ENCODE peak calls at places on chromosomes 16 and 17, in nine cellular contexts. T is SK-N-SH, F is GM23338, G is GM23248, M is HCT116, I is hepatocyte, A is PC-3, P is OCI-LY7, O is MM.1S. N is an unnamed sample. For H3K4me1 and H3K9me2, the result is how much of the 10 kb centered on the place peaks cover.

GRCh38 chr17:68600881-68601564 is at the start of gene FAM20A:
- DNase-seq in T (peak), F (peak), G (peak), M (no peak), I (peak), A (no peak), P (no peak), O (no peak), N (no peak)

GRCh38 chr17:9332164-9332527 is 243.5 kb downstream of the STX8 start:
- DNase-seq in T (no peak), F (no peak), G (peak), M (no peak), I (no peak), A (no peak), P (no peak), O (no peak), N (no peak)

GRCh38 chr17:21177401-21177800 is 36.6 kb downstream of the TMEM11 start:
- DNase-seq in T (peak), F (no peak), G (no peak), M (no peak), I (no peak), A (no peak), P (no peak), O (no peak), N (no peak)

GRCh38 chr16:66696669-66697630 is at the start of gene CMTM4:
- DNase-seq in T (peak), F (peak), G (peak), M (peak), I (peak), A (peak), P (peak), O (peak), N (peak)

GRCh38 chr17:65323055-65323454 is 185.9 kb downstream of the RGS9 start:
- DNase-seq in T (no peak), F (peak), G (no peak), M (peak), I (no peak), A (no peak), P (peak), O (no peak), N (no peak)

GRCh38 chr17:60103957-60104356 is 25.2 kb upstream of the HEATR6 start:
- DNase-seq in T (no peak), F (no peak), G (peak), M (no peak), I (no peak), A (no peak), P (no peak), O (no peak), N (no peak)

GRCh38 chr16:67165121-67166034 is 833 bp downstream of the HSF4 start:
- DNase-seq in T (no peak), F (peak), G (peak), M (no peak), I (no peak), A (no peak), P (no peak), O (no peak), N (no peak)

GRCh38 chr16:86158688-86159360 is 259.9 kb downstream of the IRF8 start:
- DNase-seq in T (no peak), F (peak), G (no peak), M (peak), I (no peak), A (no peak), P (peak), O (no peak), N (no peak)

GRCh38 chr16:70418274-70418992 is 20.5 kb downstream of the ST3GAL2 start:
- DNase-seq in T (no peak), F (no peak), G (no peak), M (no peak), I (no peak), A (no peak), P (peak), O (no peak), N (no peak)

GRCh38 chr17:63634163-63634562 is 11.9 kb downstream of the MAP3K3 start:
- DNase-seq in T (no peak), F (peak), G (no peak), M (no peak), I (no peak), A (no peak), P (no peak), O (no peak), N (no peak)

GRCh38 chr17:41666336-41666680 is 22.4 kb upstream of the EIF1 start:
- DNase-seq in T (peak), F (peak), G (peak), M (no peak), I (peak), A (peak), P (peak), O (peak), N (no peak)

GRCh38 chr17:57948169-57948554 is 7.0 kb downstream of the CUEDC1 start:
- DNase-seq in T (no peak), F (no peak), G (peak), M (no peak), I (no peak), A (no peak), P (no peak), O (no peak), N (no peak)

GRCh38 chr17:57946798-57947358 is 8.3 kb downstream of the CUEDC1 start:
- DNase-seq in T (no peak), F (no peak), G (peak), M (no peak), I (peak), A (peak), P (peak), O (peak), N (peak)

GRCh38 chr17:57949649-57950048 is 5.6 kb downstream of the CUEDC1 start:
- DNase-seq in T (no peak), F (no peak), G (peak), M (no peak), I (no peak), A (peak), P (no peak), O (no peak), N (no peak)

GRCh38 chr17:57947369-57947768 is 7.8 kb downstream of the CUEDC1 start:
- DNase-seq in T (no peak), F (no peak), G (no peak), M (no peak), I (no peak), A (no peak), P (no peak), O (no peak), N (no peak)

DNA sequence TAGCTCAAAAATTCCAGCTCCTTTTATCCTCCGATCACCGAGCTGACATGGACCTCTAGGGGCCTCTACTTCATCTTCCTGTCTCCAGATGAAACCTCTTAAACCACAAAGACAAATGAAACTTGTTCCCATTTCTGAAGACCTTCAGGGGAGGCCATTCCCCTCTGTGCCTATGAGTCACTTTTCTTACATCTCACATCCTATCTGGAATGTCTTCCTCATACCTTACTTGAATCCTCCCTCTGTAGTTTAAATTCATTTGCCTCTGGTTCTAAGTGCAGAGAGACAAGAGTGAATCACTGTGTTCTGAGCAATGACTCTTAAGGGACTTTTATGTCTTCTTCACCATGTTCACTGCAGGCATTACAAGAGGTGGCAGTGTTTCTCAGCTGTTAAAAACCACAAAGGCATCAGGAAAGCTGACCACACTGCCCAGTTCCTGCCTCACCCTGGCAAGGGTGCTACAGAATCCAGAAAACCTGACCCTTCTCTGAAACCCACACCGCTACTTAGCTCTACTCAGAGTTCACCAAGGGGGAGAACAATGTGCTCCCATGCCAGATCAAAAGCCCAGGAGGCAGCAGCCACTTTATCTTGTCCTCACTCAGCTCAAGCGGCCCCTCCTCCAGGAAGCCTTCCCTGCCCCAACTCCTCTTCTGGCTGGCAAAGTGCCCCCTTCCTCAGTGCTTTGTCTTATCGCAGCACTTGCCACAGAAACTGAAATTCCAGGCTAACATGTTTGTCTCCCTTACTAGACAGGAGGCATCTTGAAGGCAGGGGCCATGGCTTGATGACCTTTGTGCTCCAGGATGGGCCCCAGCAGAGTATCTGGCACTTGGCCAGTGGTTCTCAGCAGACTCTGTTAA is 6.4 kb downstream of the CUEDC1 start:
- DNase-seq in T (no peak), F (peak), G (peak), M (peak), I (peak), A (peak), P (no peak), O (peak), N (peak)
- H3K4me1 ChIP-seq in T (half or more), F (under half), G (half or more), M (half or more), I (half or more), A (half or more), P (under half), O (under half), N (half or more)

GRCh38 chr17:37678036-37678435 is 34.8 kb upstream of the DDX52 start:
- DNase-seq in T (no peak), F (no peak), G (no peak), M (no peak), I (no peak), A (no peak), P (no peak), O (no peak), N (no peak)

GRCh38 chr17:37672545-37673078 is 29.4 kb upstream of the DDX52 start:
- DNase-seq in T (no peak), F (no peak), G (peak), M (no peak), I (no peak), A (no peak), P (no peak), O (no peak), N (no peak)

GRCh38 chr17:37674511-37674910 is 31.3 kb upstream of the DDX52 start:
- DNase-seq in T (no peak), F (no peak), G (no peak), M (no peak), I (no peak), A (no peak), P (no peak), O (no peak), N (no peak)

GRCh38 chr17:37673386-37673785 is 30.1 kb upstream of the DDX52 start:
- DNase-seq in T (no peak), F (no peak), G (peak), M (no peak), I (no peak), A (no peak), P (no peak), O (no peak), N (no peak)

DNA sequence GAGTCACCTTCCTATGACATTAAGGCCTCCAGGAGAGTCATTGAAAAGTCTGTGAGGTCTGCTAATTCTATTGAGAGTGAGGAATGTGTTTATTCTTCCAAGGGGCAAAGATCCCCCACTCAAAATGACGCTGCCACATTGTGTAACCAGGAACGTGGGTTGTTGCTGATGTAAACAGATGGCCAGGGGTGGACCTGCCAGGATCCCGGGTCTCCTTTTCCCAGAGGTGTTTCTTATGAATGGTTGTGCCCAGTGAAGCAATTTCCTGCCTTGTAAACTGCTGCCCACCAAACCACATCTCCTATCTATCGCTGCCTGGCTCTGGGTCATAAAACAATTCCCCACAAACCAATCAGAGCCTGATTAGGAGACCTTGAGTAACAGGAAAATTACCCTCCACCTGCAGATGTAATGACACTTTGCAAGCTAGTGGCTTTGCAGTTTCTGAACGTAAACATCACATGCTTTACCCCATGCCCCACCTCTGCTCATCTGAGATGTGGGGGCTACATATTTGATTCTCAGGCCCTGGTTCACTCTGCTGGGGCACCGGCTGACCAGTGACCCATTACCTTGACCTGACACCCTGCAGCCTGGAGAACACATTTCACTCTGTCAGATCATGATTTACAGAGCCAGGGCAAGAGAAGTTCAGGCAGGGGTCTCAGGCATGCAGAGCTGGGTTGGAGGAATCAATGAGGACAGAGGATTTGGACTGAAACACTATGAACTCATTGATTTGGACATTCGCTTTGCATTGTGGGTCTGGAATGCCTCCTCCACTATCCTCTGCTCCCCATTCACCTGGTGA is 33.1 kb upstream of the DDX52 start:
- DNase-seq in T (no peak), F (no peak), G (peak), M (no peak), I (peak), A (peak), P (peak), O (no peak), N (no peak)
- H3K9me2 ChIP-seq in T (under half), F (under half), G (under half), M (under half), I (under half), A (under half), P (under half), O (under half), N (under half)

DNA sequence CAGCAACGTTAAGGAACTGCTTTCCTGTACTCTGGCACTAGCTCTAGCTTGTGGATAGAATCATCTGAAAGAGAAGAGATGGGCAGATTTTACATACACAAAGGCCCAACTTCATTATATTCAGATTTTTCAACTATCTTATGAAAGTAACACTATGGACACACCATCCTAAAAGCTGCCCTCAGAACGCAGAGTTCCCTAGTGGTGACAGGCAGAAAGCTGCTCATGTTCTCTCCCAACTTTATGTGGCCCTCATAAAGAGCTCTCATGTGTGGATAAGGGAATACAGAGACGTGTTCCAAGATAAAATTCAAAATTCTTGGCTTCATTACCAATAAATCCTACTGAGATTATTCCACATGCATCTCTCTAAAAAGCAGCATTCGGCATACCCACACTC is 1.5 kb downstream of the CFAP20 start:
- DNase-seq in T (no peak), F (no peak), G (peak), M (no peak), I (no peak), A (peak), P (peak), O (no peak), N (no peak)
- H3K4me1 ChIP-seq in T (under half), F (under half), G (under half), M (under half), I (under half), A (under half), P (under half), O (under half), N (under half)

GRCh38 chr16:765971-766819 is 5.7 kb downstream of the MSLN start:
- DNase-seq in T (no peak), F (no peak), G (peak), M (no peak), I (no peak), A (no peak), P (no peak), O (no peak), N (no peak)
- H3K9me2 ChIP-seq in T (under half), F (under half), G (under half), M (under half), I (under half), A (under half), P (under half), O (under half), N (under half)

GRCh38 chr16:89322381-89323119 is 105.0 kb downstream of the ZNF778 start:
- DNase-seq in T (peak), F (peak), G (peak), M (no peak), I (peak), A (peak), P (no peak), O (no peak), N (peak)
- H3K4me1 ChIP-seq in T (half or more), F (half or more), G (half or more), M (half or more), I (half or more), A (half or more), P (under half), O (under half), N (half or more)

N was measured in PC-9.